ENCODE peak calls at places on chromosomes 6 and 20, in five cellular contexts. J is PC-3, Z is prostate gland, F is ascending aorta, W is H1. I is an unnamed sample. For H3K4me1, the result is how much of the 10 kb centered on the place peaks cover.

GRCh38 chr6:112882381-112882780 is 535.3 kb downstream of the RFPL4B start:
- DNase-seq in J (no peak), Z (no peak), F (no peak), W (no peak), I (no peak)

GRCh38 chr6:119110601-119111548 is 32.4 kb upstream of the FAM184A start:
- DNase-seq in J (peak), Z (peak), F (no peak), W (no peak), I (peak)

GRCh38 chr6:74066168-74066871 is 370.3 kb downstream of the CD109 start:
- DNase-seq in J (peak), Z (no peak), F (no peak), W (no peak), I (no peak)

GRCh38 chr6:133631421-133631820 is 257.5 kb upstream of the TCF21 start:
- DNase-seq in J (peak), Z (no peak), F (no peak), W (no peak), I (no peak)

GRCh38 chr6:10256113-10256690 is 158.7 kb downstream of the TFAP2A start:
- DNase-seq in J (peak), Z (no peak), F (no peak), W (peak), I (no peak)

GRCh38 chr6:25006565-25007001 is 70.8 kb upstream of the RIPOR2 start:
- DNase-seq in J (peak), Z (peak), F (no peak), W (no peak), I (peak)

GRCh38 chr6:84762220-84762940 is 2.0 kb downstream of the TBX18 start:
- DNase-seq in J (no peak), Z (no peak), F (no peak), W (no peak), I (no peak)

GRCh38 chr20:57215826-57216471 is 50.5 kb downstream of the BMP7 start:
- DNase-seq in J (no peak), Z (no peak), F (no peak), W (no peak), I (no peak)

GRCh38 chr6:82195619-82196018 is 51.9 kb downstream of the IBTK start:
- DNase-seq in J (no peak), Z (no peak), F (no peak), W (no peak), I (no peak)

GRCh38 chr6:1094306-1094705 is 217.6 kb upstream of the FOXQ1 start:
- DNase-seq in J (no peak), Z (no peak), F (no peak), W (no peak), I (no peak)

GRCh38 chr6:113103618-113104390 is 753.3 kb upstream of the MARCKS start:
- DNase-seq in J (peak), Z (no peak), F (no peak), W (no peak), I (no peak)

GRCh38 chr6:154447929-154448328 is 62.6 kb downstream of the CNKSR3 start:
- DNase-seq in J (no peak), Z (no peak), F (no peak), W (no peak), I (peak)

GRCh38 chr20:3330046-3330741 is 77.3 kb downstream of the DNAAF9 start:
- DNase-seq in J (peak), Z (no peak), F (no peak), W (no peak), I (no peak)
- H3K27ac ChIP-seq in J (no peak), Z (no peak), F (no peak), W (no peak), I (no peak)

GRCh38 chr20:63690001-63690897 is 6.2 kb upstream of the TNFRSF6B start:
- DNase-seq in J (no peak), Z (no peak), F (no peak), W (no peak), I (no peak)
- H3K4me1 ChIP-seq in J (under half), Z (under half), F (under half), W (under half), I (under half)

DNA sequence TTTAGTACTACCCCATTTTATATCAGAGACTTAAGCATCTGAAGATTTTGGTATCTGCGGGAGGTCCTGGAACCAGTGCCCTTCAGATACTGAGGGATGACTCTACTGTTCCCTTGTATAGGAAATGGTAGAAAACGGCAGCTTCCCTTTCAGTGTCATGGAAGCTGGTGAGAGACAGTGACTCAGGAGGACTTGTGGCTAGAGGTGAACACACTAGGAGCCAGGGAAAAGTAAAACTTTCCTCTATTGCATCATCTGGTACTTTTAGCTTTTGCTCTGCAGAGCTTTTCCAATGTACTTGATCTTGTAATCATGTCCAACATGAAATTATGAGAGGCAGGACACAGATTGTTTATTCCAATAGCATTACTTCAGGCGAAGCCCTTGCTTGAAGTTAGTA is 45.0 kb downstream of the RNF144B start:
- DNase-seq in J (peak), Z (no peak), F (no peak), W (no peak), I (no peak)
- H3K27ac ChIP-seq in J (no peak), Z (no peak), F (no peak), W (no peak), I (no peak)

GRCh38 chr6:31580807-31581437 is 1.3 kb downstream of the LTB start:
- DNase-seq in J (peak), Z (peak), F (no peak), W (peak), I (peak)

GRCh38 chr6:31580446-31580755 is 1.8 kb downstream of the LTB start:
- DNase-seq in J (no peak), Z (no peak), F (no peak), W (no peak), I (no peak)

GRCh38 chr6:31578461-31579118 is 3.2 kb downstream of the TNF start:
- DNase-seq in J (peak), Z (no peak), F (no peak), W (no peak), I (no peak)

GRCh38 chr6:31579119-31579505 is 3.1 kb downstream of the LTB start:
- DNase-seq in J (no peak), Z (no peak), F (no peak), W (no peak), I (no peak)

GRCh38 chr6:31579546-31580445 is 2.4 kb downstream of the LTB start:
- DNase-seq in J (no peak), Z (no peak), F (no peak), W (no peak), I (no peak)
- H3K4me1 ChIP-seq in J (under half), Z (under half), F (under half), W (under half), I (under half)

GRCh38 chr20:12406978-12407377 is 489.3 kb downstream of the BTBD3 start:
- DNase-seq in J (no peak), Z (no peak), F (no peak), W (no peak), I (no peak)
- H3K27ac ChIP-seq in J (no peak), Z (no peak), F (no peak), W (no peak), I (no peak)

GRCh38 chr20:17772005-17772343 is 72.2 kb downstream of the BANF2 start:
- DNase-seq in J (no peak), Z (no peak), F (no peak), W (no peak), I (no peak)

GRCh38 chr20:17767624-17768023 is 67.9 kb downstream of the BANF2 start:
- DNase-seq in J (no peak), Z (no peak), F (no peak), W (no peak), I (peak)

GRCh38 chr20:17775600-17775999 is 75.8 kb downstream of the BANF2 start:
- DNase-seq in J (no peak), Z (no peak), F (no peak), W (no peak), I (no peak)

GRCh38 chr20:17768267-17768666 is 68.5 kb downstream of the BANF2 start:
- DNase-seq in J (no peak), Z (no peak), F (no peak), W (no peak), I (peak)

DNA sequence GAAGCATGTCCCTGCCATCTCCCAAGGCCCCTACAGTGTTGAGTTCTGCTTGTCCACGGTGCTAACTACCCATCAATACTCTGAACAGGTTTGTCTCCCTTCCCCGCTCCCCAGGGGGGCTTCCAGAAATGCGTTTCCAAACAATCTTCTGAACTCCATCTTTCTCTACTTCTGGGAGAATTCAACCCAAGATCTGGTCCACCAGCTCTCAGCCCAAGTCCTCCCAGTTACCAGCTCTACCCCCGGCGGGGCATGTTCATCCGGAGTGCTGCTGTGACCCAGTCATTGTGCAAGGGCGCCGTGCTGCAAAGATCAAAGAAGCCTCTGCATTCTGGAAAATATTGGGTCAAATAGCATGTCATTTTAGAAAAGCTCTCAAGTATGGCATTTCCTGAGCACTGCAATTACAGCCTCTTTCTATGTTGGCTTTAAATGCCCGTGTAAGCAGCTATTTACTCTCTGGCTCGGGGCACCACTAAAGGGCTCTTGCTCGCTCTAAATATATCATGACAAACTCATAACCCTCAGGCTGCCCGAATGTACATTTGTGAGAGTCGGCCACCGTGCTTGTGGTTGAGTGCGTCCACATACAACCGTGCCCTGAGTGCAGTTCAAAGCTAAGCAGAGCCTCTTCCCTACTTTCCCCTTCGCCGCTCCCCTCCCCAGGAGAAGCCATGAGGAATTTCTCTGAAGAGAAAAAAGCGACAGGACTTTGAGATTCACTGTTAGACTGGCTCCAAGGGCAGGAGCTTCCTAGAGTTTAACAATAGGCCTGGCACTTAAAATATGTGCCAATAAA is 71.6 kb downstream of the BANF2 start:
- DNase-seq in J (no peak), Z (no peak), F (no peak), W (no peak), I (no peak)
- H3K4me1 ChIP-seq in J (under half), Z (under half), F (under half), W (under half), I (under half)

DNA sequence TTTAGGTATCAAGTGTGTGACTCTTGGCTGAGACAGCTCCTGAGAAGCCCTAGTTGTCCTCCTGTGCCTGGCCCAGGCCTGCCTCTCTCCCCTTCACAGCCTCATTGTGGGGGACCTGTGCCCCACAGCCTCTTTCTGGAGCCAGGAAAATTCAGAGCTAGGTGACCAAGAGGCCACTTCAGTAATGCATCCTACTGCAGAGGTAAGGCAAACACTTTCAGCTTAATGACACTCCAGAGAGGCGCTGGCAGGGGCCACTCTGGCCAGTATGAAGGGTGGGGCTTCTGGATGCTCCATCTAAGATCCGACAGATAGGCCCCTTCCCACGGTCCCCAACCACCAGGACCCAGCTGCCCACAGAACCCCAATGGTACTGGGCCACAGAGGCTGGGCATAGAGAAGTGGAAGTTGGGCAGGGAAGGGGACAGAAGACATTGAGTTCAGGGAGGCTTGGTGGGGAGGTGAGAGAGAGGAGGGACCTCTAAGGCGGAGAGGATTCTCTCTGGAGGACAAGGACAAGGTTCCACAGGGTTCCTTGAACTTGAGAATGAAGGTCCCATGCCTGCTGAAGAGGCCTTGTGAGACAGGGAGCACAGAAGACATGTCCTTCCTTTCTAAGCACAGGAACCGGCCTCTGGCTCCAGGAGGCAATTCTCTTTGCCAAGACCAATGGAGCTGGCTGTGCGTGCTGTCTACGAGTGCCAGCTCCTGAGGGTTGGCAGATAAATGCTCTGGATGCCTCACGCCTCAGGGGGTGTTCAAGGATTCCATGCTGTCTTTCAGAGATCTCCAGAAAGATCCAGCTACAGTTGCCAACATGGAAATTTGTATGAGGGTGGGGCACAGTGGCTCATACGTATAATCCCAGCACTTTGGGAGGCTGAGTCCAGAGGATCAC is 46.4 kb upstream of the TGM2 start:
- DNase-seq in J (no peak), Z (no peak), F (no peak), W (no peak), I (no peak)
- H3K27ac ChIP-seq in J (no peak), Z (no peak), F (peak), W (no peak), I (no peak)

GRCh38 chr6:110562316-110562915 is 86.0 kb upstream of the SLC22A16 start:
- DNase-seq in J (no peak), Z (no peak), F (no peak), W (no peak), I (no peak)

GRCh38 chr6:110566346-110567125 is 90.1 kb upstream of the SLC22A16 start:
- DNase-seq in J (no peak), Z (no peak), F (no peak), W (no peak), I (peak)

GRCh38 chr6:110561708-110562107 is 85.3 kb upstream of the SLC22A16 start:
- DNase-seq in J (no peak), Z (no peak), F (no peak), W (no peak), I (no peak)

GRCh38 chr6:110563711-110564110 is 87.3 kb upstream of the SLC22A16 start:
- DNase-seq in J (no peak), Z (no peak), F (no peak), W (no peak), I (no peak)

DNA sequence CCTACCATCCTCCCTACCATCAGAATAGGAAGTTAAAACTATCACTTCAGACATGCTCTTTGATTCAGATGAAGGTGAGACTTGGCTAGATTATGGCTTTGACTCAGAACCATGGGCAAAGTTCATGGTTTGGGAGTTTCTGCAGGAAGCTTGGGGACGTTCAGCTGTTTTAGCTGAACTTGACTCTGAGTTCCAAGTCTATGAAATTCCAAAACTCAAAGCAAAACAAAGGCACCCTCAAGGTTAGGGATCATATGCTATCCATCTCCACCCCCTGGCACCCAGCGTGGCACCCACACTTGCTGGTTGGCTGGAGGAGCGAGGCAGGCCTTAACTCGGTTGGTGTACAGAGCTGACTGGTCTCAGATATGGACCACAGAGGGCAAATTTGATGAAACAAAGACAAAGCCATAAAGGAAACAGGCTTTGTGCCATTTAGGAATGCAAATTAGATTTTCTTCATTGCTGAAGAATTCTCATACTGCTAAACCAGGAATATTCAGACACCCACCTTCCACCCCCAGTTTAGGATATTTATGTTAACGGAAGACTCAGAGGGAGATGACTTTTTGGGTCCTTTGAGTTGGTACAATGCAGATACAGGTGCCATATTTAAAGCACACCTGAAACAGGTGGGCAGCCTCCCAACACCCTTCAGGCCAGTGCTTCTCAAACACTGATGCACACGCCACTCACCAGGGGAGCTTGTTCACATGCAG is 88.4 kb upstream of the SLC22A16 start:
- DNase-seq in J (no peak), Z (no peak), F (no peak), W (no peak), I (peak)
- H3K4me1 ChIP-seq in J (under half), Z (under half), F (under half), W (under half), I (under half)